ENCODE peak calls at places on chromosome 11, in six cellular contexts. One of them, this sample, is unnamed.

GRCh38 chr11:56886465-56886864 is 102.2 kb upstream of the OR5AK2 start:
- DNase-seq in Kasumi-1: no peak
- DNase-seq in T-helper 9 cell: no peak
- DNase-seq in stimulated activated naive B cell treated with anti-CD40 and anti-IgM and Interleukin-4, amounts not matched to agents 10 μg/mL and 1 μg/mL and 100 μg/mL, for 72 hours: no peak
- DNase-seq in HS-5: no peak
- DNase-seq in NCI-H1105: no peak
- DNase-seq in this sample: no peak

GRCh38 chr11:99316761-99317475 is 296.2 kb downstream of the CNTN5 start:
- DNase-seq in T-helper 9 cell: no peak
- DNase-seq in NCI-H1105: peak; percentile 78
- DNase-seq in HS-5: no peak
- DNase-seq in Kasumi-1: no peak
- DNase-seq in stimulated activated naive B cell treated with anti-CD40 and anti-IgM and Interleukin-4, amounts not matched to agents 10 μg/mL and 1 μg/mL and 100 μg/mL, for 72 hours: no peak
- DNase-seq in this sample: no peak

GRCh38 chr11:34823639-34824038 is 92.5 kb downstream of the APIP start:
- DNase-seq in Kasumi-1: no peak
- DNase-seq in T-helper 9 cell: no peak
- DNase-seq in stimulated activated naive B cell treated with anti-CD40 and anti-IgM and Interleukin-4, amounts not matched to agents 10 μg/mL and 1 μg/mL and 100 μg/mL, for 72 hours: no peak
- DNase-seq in HS-5: no peak
- DNase-seq in NCI-H1105: no peak
- DNase-seq in this sample: no peak

GRCh38 chr11:86620796-86621575 is 51.4 kb downstream of the ME3 start:
- DNase-seq in stimulated activated naive B cell treated with anti-CD40 and anti-IgM and Interleukin-4, amounts not matched to agents 10 μg/mL and 1 μg/mL and 100 μg/mL, for 72 hours: no peak
- DNase-seq in HS-5: no peak
- DNase-seq in Kasumi-1: no peak
- DNase-seq in NCI-H1105: no peak
- DNase-seq in T-helper 9 cell: no peak
- DNase-seq in this sample: no peak

GRCh38 chr11:369336-370018 is at the start of gene B4GALNT4:
- DNase-seq in Kasumi-1: no peak
- DNase-seq in stimulated activated naive B cell treated with anti-CD40 and anti-IgM and Interleukin-4, amounts not matched to agents 10 μg/mL and 1 μg/mL and 100 μg/mL, for 72 hours: no peak
- DNase-seq in NCI-H1105: peak; percentile 32
- DNase-seq in HS-5: no peak
- DNase-seq in T-helper 9 cell: peak; percentile 37
- DNase-seq in this sample: no peak

GRCh38 chr11:73295259-73295995 is 12.6 kb upstream of the ARHGEF17 start:
- DNase-seq in stimulated activated naive B cell treated with anti-CD40 and anti-IgM and Interleukin-4, amounts not matched to agents 10 μg/mL and 1 μg/mL and 100 μg/mL, for 72 hours: peak; percentile 74
- DNase-seq in Kasumi-1: peak; percentile 91
- DNase-seq in NCI-H1105: peak; percentile 25
- DNase-seq in T-helper 9 cell: peak; percentile 68
- DNase-seq in HS-5: peak; percentile 85
- DNase-seq in this sample: no peak

GRCh38 chr11:9428706-9429105 is 32.1 kb upstream of the ZNF143 start:
- DNase-seq in NCI-H1105: no peak
- DNase-seq in Kasumi-1: no peak
- DNase-seq in HS-5: no peak
- DNase-seq in stimulated activated naive B cell treated with anti-CD40 and anti-IgM and Interleukin-4, amounts not matched to agents 10 μg/mL and 1 μg/mL and 100 μg/mL, for 72 hours: no peak
- DNase-seq in T-helper 9 cell: no peak
- DNase-seq in this sample: no peak

GRCh38 chr11:92225206-92225562 is 566 bp downstream of the FAT3 start:
- DNase-seq in NCI-H1105: peak; percentile 50
- DNase-seq in T-helper 9 cell: no peak
- DNase-seq in Kasumi-1: no peak
- DNase-seq in stimulated activated naive B cell treated with anti-CD40 and anti-IgM and Interleukin-4, amounts not matched to agents 10 μg/mL and 1 μg/mL and 100 μg/mL, for 72 hours: no peak
- DNase-seq in HS-5: no peak
- DNase-seq in this sample: no peak

GRCh38 chr11:3044004-3044403 is 13.2 kb downstream of the CARS1 start:
- DNase-seq in NCI-H1105: no peak
- DNase-seq in T-helper 9 cell: no peak
- DNase-seq in stimulated activated naive B cell treated with anti-CD40 and anti-IgM and Interleukin-4, amounts not matched to agents 10 μg/mL and 1 μg/mL and 100 μg/mL, for 72 hours: no peak
- DNase-seq in HS-5: no peak
- DNase-seq in Kasumi-1: no peak
- DNase-seq in this sample: no peak

GRCh38 chr11:10233581-10233980 is 60.4 kb downstream of the SBF2 start:
- DNase-seq in Kasumi-1: no peak
- DNase-seq in stimulated activated naive B cell treated with anti-CD40 and anti-IgM and Interleukin-4, amounts not matched to agents 10 μg/mL and 1 μg/mL and 100 μg/mL, for 72 hours: no peak
- DNase-seq in HS-5: peak; percentile 88
- DNase-seq in NCI-H1105: no peak
- DNase-seq in T-helper 9 cell: no peak
- DNase-seq in this sample: no peak

This sample was measured in DMS79 treated with DMSO at 0.1 percent for 48 hours.